ENCODE peak calls at places on chromosomes 11 and 22, in seven cellular contexts. O is BJ, Q is ovary, Z is RWPE1, C is psoas muscle, D is HL-60, H is upper lobe of right lung. U is an unnamed sample.
A peak's percentile ranks its signal among the peaks of the same experiment; 100 is the strongest.

GRCh38 chr11:64712430-64713030 is 10.5 kb downstream of the NRXN2 start:
- DNase-seq in O (no peak), Q (no peak), Z (no peak), C (no peak), D (no peak), H (peak; percentile 62), U (no peak)

GRCh38 chr22:23834830-23835772 is 3.7 kb downstream of the DERL3 start:
- DNase-seq in O (no peak), Q (no peak), Z (no peak), C (peak; percentile 87), D (no peak), H (peak; percentile 55), U (no peak)

GRCh38 chr22:46815896-46816721 is 53.7 kb downstream of the TBC1D22A start:
- DNase-seq in O (no peak), Q (no peak), Z (no peak), C (no peak), D (peak; percentile 18), H (no peak), U (no peak)

GRCh38 chr22:50468626-50469025 is 6.2 kb downstream of the SBF1 start:
- DNase-seq in O (no peak), Q (no peak), Z (no peak), C (no peak), D (no peak), H (no peak), U (no peak)

GRCh38 chr11:10771457-10771856 is 20.4 kb downstream of the CTR9 start:
- DNase-seq in O (no peak), Q (no peak), Z (no peak), C (no peak), D (no peak), H (no peak), U (no peak)

GRCh38 chr22:25068701-25069100 is 116.2 kb downstream of the KIAA1671 start:
- DNase-seq in O (no peak), Q (no peak), Z (no peak), C (peak; percentile 38), D (no peak), H (no peak), U (no peak)

GRCh38 chr22:41576877-41577276 is 12.8 kb downstream of the PMM1 start:
- DNase-seq in O (no peak), Q (no peak), Z (peak; percentile 31), C (peak; percentile 72), D (peak; percentile 56), H (no peak), U (no peak)

GRCh38 chr22:28243539-28243938 is 324.5 kb upstream of the PITPNB start:
- DNase-seq in O (no peak), Q (no peak), Z (no peak), C (no peak), D (no peak), H (no peak), U (no peak)

GRCh38 chr11:94786264-94787126 is 18.3 kb downstream of the AMOTL1 start:
- DNase-seq in O (no peak), Q (no peak), Z (no peak), C (no peak), D (no peak), H (no peak), U (no peak)

GRCh38 chr22:17429516-17429915 is 60.3 kb downstream of the CECR2 start:
- DNase-seq in O (no peak), Q (no peak), Z (no peak), C (no peak), D (no peak), H (no peak), U (no peak)

GRCh38 chr22:50267591-50268390 is 2.4 kb downstream of the MAPK11 start:
- DNase-seq in O (no peak), Q (peak; percentile 77), Z (peak; percentile 80), C (peak; percentile 93), D (no peak), H (peak; percentile 86), U (no peak)

GRCh38 chr11:122743949-122744876 is 88.7 kb downstream of the UBASH3B start:
- DNase-seq in O (no peak), Q (no peak), Z (no peak), C (no peak), D (peak; percentile 93), H (no peak), U (no peak)

GRCh38 chr22:43841742-43842141 is 20.6 kb downstream of the SULT4A1 start:
- DNase-seq in O (no peak), Q (no peak), Z (no peak), C (peak; percentile 30), D (no peak), H (no peak), U (no peak)

GRCh38 chr11:70420008-70420464 is 21.7 kb downstream of the CTTN start:
- DNase-seq in O (no peak), Q (peak; percentile 77), Z (no peak), C (no peak), D (no peak), H (no peak), U (no peak)

GRCh38 chr11:32032478-32032877 is 58.4 kb upstream of the RCN1 start:
- DNase-seq in O (no peak), Q (no peak), Z (no peak), C (no peak), D (no peak), H (no peak), U (no peak)

DNA sequence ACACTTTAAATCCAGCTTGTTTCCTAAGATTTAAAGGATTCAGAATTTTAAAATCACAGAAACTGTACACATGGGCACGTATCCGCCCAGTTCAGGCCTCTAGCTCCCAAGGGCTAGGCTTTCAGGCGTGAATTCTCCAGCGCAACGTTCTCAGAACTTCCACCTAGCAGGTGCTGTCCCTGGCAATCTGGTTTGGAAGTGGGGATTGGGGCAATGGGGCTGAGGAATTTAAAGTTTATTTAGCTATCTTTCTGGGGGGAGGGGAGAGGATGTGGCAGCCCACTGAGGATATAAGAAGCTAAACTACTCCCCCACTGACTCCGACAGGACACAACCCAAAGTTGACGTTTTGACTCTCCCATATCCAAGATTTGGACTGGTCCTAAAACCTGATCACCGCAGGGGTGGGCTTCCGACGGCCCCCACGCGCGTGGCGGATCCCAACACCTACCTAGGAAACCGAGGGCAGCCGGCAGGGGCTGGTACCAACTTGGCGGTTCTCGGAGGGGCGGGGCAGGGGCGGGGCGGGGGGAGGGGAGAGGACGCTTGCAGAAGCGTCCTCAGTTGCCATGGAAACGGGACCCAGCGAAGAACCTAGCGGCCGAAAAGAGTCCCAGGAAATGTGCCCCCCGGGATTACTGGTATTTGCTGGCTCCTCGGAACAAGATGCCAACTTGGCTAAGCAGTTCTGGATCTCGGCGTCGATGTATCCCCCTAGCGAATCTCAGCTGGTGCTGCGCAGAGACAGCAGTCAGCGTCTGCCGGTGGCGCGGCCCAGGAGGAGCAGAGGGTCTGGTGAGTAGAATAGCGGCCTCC is at the start of gene HOATZ:
- DNase-seq in O (no peak), Q (no peak), Z (no peak), C (no peak), D (no peak), H (no peak), U (no peak)
- TF ChIP-seq CTCF in O (peak; percentile 10), Q (no peak), Z (no peak), C (no peak), D (no peak), H (no peak), U (peak; percentile 29)

DNA sequence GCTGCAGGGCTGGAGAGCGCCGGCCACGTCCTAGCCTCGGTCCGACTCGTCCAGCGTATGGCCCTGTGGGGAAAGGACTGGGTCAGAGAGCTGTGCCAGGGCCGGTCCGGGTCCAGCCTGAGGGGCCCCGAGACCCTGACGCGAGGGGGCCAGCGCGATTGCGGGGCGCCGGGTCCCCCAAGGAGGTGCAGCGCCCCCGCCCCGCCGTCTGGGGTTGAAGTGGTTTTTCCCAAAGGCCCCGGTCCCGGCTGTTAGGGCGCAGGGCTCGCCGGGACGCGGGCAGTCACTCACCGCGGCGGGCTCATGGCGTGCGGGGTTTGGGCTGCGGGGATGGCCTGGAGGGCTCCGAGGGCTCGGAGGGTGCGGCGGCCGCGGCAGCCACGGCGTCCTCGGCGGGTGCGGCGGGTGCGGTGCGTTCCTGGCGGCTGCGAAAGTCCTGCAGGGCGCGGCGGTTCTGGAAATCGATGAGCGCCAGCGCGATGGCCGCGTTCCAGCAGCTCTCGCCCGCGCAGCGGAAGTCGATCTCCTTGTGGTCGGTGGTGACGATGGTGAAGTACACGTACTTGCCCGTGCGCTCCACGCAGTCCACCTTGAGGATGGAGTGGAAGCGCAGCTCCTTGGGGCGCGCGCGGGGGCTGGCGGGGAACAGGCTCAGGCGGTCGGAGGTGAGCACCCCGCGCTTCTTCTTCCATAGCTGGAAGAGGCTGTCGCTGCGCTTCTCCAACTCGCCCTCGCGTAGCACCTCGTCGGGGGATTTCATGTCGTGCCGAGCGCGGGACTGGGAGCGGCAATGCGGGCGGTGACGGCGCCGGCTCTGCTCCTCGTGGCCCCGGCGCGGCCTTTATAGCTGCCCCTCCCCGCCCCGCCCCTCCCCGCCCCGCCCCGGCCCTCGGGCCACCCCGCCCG is at the start of gene PHLDA2:
- DNase-seq in O (no peak), Q (no peak), Z (peak; percentile 75), C (peak; percentile 61), D (peak; percentile 60), H (peak; percentile 86), U (no peak)
- TF ChIP-seq CTCF in O (no peak), Q (no peak), Z (no peak), C (no peak), D (no peak), H (no peak), U (no peak)

GRCh38 chr22:45242778-45243191 is 2.1 kb upstream of the KIAA0930 start:
- DNase-seq in O (no peak), Q (no peak), Z (no peak), C (no peak), D (peak; percentile 52), H (no peak), U (no peak)
- TF ChIP-seq CTCF in O (no peak), Q (no peak), Z (no peak), C (no peak), D (peak; percentile 18), H (no peak), U (peak; percentile 13)

GRCh38 chr11:132300283-132300682 is 929.9 kb downstream of the NTM start:
- DNase-seq in O (no peak), Q (no peak), Z (no peak), C (no peak), D (peak; percentile 2), H (no peak), U (no peak)
- TF ChIP-seq CTCF in O (peak; percentile 43), Q (no peak), Z (no peak), C (no peak), D (no peak), H (no peak), U (peak; percentile 47)

GRCh38 chr11:113177596-113178115 is 136.7 kb upstream of the TTC12 start:
- DNase-seq in O (no peak), Q (no peak), Z (no peak), C (no peak), D (no peak), H (no peak), U (no peak)
- TF ChIP-seq CTCF in O (no peak), Q (no peak), Z (no peak), C (no peak), D (no peak), H (no peak), U (no peak)

GRCh38 chr11:129965248-129965647 is 37.4 kb downstream of the PRDM10 start:
- DNase-seq in O (no peak), Q (no peak), Z (no peak), C (no peak), D (no peak), H (no peak), U (no peak)

GRCh38 chr11:129969973-129970372 is 32.7 kb downstream of the PRDM10 start:
- DNase-seq in O (no peak), Q (no peak), Z (no peak), C (no peak), D (no peak), H (no peak), U (no peak)

GRCh38 chr11:129972596-129972995 is 30.0 kb downstream of the PRDM10 start:
- DNase-seq in O (no peak), Q (no peak), Z (no peak), C (no peak), D (no peak), H (no peak), U (no peak)

GRCh38 chr11:129968611-129969419 is 33.8 kb downstream of the PRDM10 start:
- DNase-seq in O (no peak), Q (no peak), Z (no peak), C (no peak), D (peak; percentile 78), H (no peak), U (no peak)

GRCh38 chr11:129967996-129968395 is 34.6 kb downstream of the PRDM10 start:
- DNase-seq in O (no peak), Q (no peak), Z (no peak), C (no peak), D (peak; percentile 22), H (no peak), U (no peak)
- TF ChIP-seq CTCF in O (no peak), Q (no peak), Z (no peak), C (no peak), D (no peak), H (no peak), U (no peak)

U was measured in retinal pigment epithelial cell.